ENCODE peak calls at places on chromosomes 11 and 22, in seven cellular contexts. One of them, this sample, is unnamed.
A peak's percentile ranks its signal among the peaks of the same experiment; 100 is the strongest.

GRCh38 chr22:25656724-25657123 is 85.3 kb upstream of the MYO18B start:
- DNase-seq in thoracic aorta: no peak
- DNase-seq in brain microvascular endothelial cell: no peak
- DNase-seq in iPS DF 6.9: no peak
- DNase-seq in CD8-positive, alpha-beta T cell: no peak
- DNase-seq in GM23248: no peak
- DNase-seq in cardiac muscle cell: no peak
- DNase-seq in this sample: no peak

GRCh38 chr11:78168539-78169477 is 19.6 kb downstream of the KCTD21 start:
- DNase-seq in thoracic aorta: peak; percentile 89
- DNase-seq in brain microvascular endothelial cell: peak; percentile 96
- DNase-seq in iPS DF 6.9: no peak
- DNase-seq in CD8-positive, alpha-beta T cell: no peak
- DNase-seq in GM23248: peak; percentile 85
- DNase-seq in cardiac muscle cell: peak; percentile 96
- DNase-seq in this sample: peak; percentile 4

GRCh38 chr11:102485095-102485722 is 32.6 kb upstream of the TMEM123 start:
- DNase-seq in thoracic aorta: no peak
- DNase-seq in brain microvascular endothelial cell: no peak
- DNase-seq in iPS DF 6.9: no peak
- DNase-seq in CD8-positive, alpha-beta T cell: no peak
- DNase-seq in GM23248: peak; percentile 16
- DNase-seq in cardiac muscle cell: peak; percentile 60
- DNase-seq in this sample: no peak

GRCh38 chr22:45225732-45226560 is 14.7 kb downstream of the KIAA0930 start:
- DNase-seq in thoracic aorta: no peak
- DNase-seq in brain microvascular endothelial cell: no peak
- DNase-seq in iPS DF 6.9: no peak
- DNase-seq in CD8-positive, alpha-beta T cell: no peak
- DNase-seq in GM23248: peak; percentile 72
- DNase-seq in cardiac muscle cell: peak; percentile 75
- DNase-seq in this sample: no peak

GRCh38 chr11:111335596-111335995 is 37.2 kb downstream of the POU2AF3 start:
- DNase-seq in thoracic aorta: no peak
- DNase-seq in brain microvascular endothelial cell: no peak
- DNase-seq in iPS DF 6.9: no peak
- DNase-seq in CD8-positive, alpha-beta T cell: no peak
- DNase-seq in GM23248: peak; percentile 35
- DNase-seq in cardiac muscle cell: no peak
- DNase-seq in this sample: peak; percentile 19

GRCh38 chr11:87463486-87464102 is 425.9 kb downstream of the TMEM135 start:
- DNase-seq in thoracic aorta: no peak
- DNase-seq in brain microvascular endothelial cell: peak; percentile 33
- DNase-seq in iPS DF 6.9: peak; percentile 52
- DNase-seq in CD8-positive, alpha-beta T cell: no peak
- DNase-seq in GM23248: peak; percentile 64
- DNase-seq in cardiac muscle cell: no peak
- DNase-seq in this sample: no peak

GRCh38 chr11:56521955-56522354 is 21.1 kb downstream of the OR5M11 start:
- DNase-seq in thoracic aorta: no peak
- DNase-seq in brain microvascular endothelial cell: no peak
- DNase-seq in iPS DF 6.9: peak; percentile 18
- DNase-seq in CD8-positive, alpha-beta T cell: no peak
- DNase-seq in GM23248: peak; percentile 15
- DNase-seq in cardiac muscle cell: no peak
- DNase-seq in this sample: no peak

GRCh38 chr11:63838150-63838681 is 694 bp upstream of the MARK2 start:
- DNase-seq in thoracic aorta: no peak
- DNase-seq in brain microvascular endothelial cell: no peak
- DNase-seq in iPS DF 6.9: no peak
- DNase-seq in CD8-positive, alpha-beta T cell: no peak
- DNase-seq in GM23248: no peak
- DNase-seq in cardiac muscle cell: no peak
- DNase-seq in this sample: no peak

GRCh38 chr22:42068351-42068730 is 2.3 kb downstream of the NAGA start:
- DNase-seq in thoracic aorta: no peak
- DNase-seq in brain microvascular endothelial cell: no peak
- DNase-seq in iPS DF 6.9: no peak
- DNase-seq in CD8-positive, alpha-beta T cell: no peak
- DNase-seq in GM23248: no peak
- DNase-seq in cardiac muscle cell: no peak
- DNase-seq in this sample: no peak

GRCh38 chr11:75035911-75036536 is 47.3 kb downstream of the NEU3 start:
- DNase-seq in thoracic aorta: no peak
- DNase-seq in brain microvascular endothelial cell: no peak
- DNase-seq in iPS DF 6.9: no peak
- DNase-seq in CD8-positive, alpha-beta T cell: no peak
- DNase-seq in GM23248: peak; percentile 56
- DNase-seq in cardiac muscle cell: no peak
- DNase-seq in this sample: no peak

GRCh38 chr11:73149105-73149504 is 7.0 kb upstream of the FCHSD2 start:
- DNase-seq in thoracic aorta: no peak
- DNase-seq in brain microvascular endothelial cell: no peak
- DNase-seq in iPS DF 6.9: no peak
- DNase-seq in CD8-positive, alpha-beta T cell: no peak
- DNase-seq in GM23248: no peak
- DNase-seq in cardiac muscle cell: no peak
- DNase-seq in this sample: no peak

GRCh38 chr11:118084247-118084646 is 2.5 kb downstream of the SMIM35 start:
- DNase-seq in thoracic aorta: no peak
- DNase-seq in brain microvascular endothelial cell: no peak
- DNase-seq in iPS DF 6.9: no peak
- DNase-seq in CD8-positive, alpha-beta T cell: no peak
- DNase-seq in GM23248: peak; percentile 47
- DNase-seq in cardiac muscle cell: peak; percentile 42
- DNase-seq in this sample: no peak

GRCh38 chr11:1064167-1064566 is 10.5 kb upstream of the MUC2 start:
- DNase-seq in thoracic aorta: no peak
- DNase-seq in brain microvascular endothelial cell: peak; percentile 12
- DNase-seq in iPS DF 6.9: no peak
- DNase-seq in CD8-positive, alpha-beta T cell: no peak
- DNase-seq in GM23248: no peak
- DNase-seq in cardiac muscle cell: no peak
- DNase-seq in this sample: no peak

GRCh38 chr11:124740277-124740882 is 638 bp downstream of the NRGN start:
- DNase-seq in thoracic aorta: no peak
- DNase-seq in brain microvascular endothelial cell: no peak
- DNase-seq in iPS DF 6.9: no peak
- DNase-seq in CD8-positive, alpha-beta T cell: no peak
- DNase-seq in GM23248: peak; percentile 60
- DNase-seq in cardiac muscle cell: no peak
- DNase-seq in this sample: no peak

GRCh38 chr11:2534131-2534956 is 89.5 kb downstream of the KCNQ1 start:
- DNase-seq in thoracic aorta: no peak
- DNase-seq in brain microvascular endothelial cell: no peak
- DNase-seq in iPS DF 6.9: no peak
- DNase-seq in CD8-positive, alpha-beta T cell: no peak
- DNase-seq in GM23248: peak; percentile 16
- DNase-seq in cardiac muscle cell: no peak
- DNase-seq in this sample: no peak

GRCh38 chr22:46661221-46661851 is 41.1 kb downstream of the GRAMD4 start:
- DNase-seq in thoracic aorta: no peak
- DNase-seq in brain microvascular endothelial cell: peak; percentile 66
- DNase-seq in iPS DF 6.9: no peak
- DNase-seq in CD8-positive, alpha-beta T cell: no peak
- DNase-seq in GM23248: peak; percentile 32
- DNase-seq in cardiac muscle cell: peak; percentile 71
- DNase-seq in this sample: no peak

GRCh38 chr22:25125693-25126357 is 73.8 kb upstream of the CRYBB3 start:
- DNase-seq in thoracic aorta: no peak
- DNase-seq in brain microvascular endothelial cell: no peak
- DNase-seq in iPS DF 6.9: no peak
- DNase-seq in CD8-positive, alpha-beta T cell: no peak
- DNase-seq in GM23248: no peak
- DNase-seq in cardiac muscle cell: no peak
- DNase-seq in this sample: no peak

GRCh38 chr11:117932987-117933386 is 3.8 kb upstream of the TMPRSS13 start:
- DNase-seq in thoracic aorta: no peak
- DNase-seq in brain microvascular endothelial cell: no peak
- DNase-seq in iPS DF 6.9: no peak
- DNase-seq in CD8-positive, alpha-beta T cell: no peak
- DNase-seq in GM23248: no peak
- DNase-seq in cardiac muscle cell: no peak
- DNase-seq in this sample: no peak

GRCh38 chr11:15843309-15843857 is 513.0 kb downstream of the SOX6 start:
- DNase-seq in thoracic aorta: no peak
- DNase-seq in brain microvascular endothelial cell: no peak
- DNase-seq in iPS DF 6.9: no peak
- DNase-seq in CD8-positive, alpha-beta T cell: no peak
- DNase-seq in GM23248: no peak
- DNase-seq in cardiac muscle cell: peak; percentile 71
- DNase-seq in this sample: no peak

GRCh38 chr11:20397281-20397680 is 9.8 kb downstream of the PRMT3 start:
- DNase-seq in thoracic aorta: no peak
- DNase-seq in brain microvascular endothelial cell: peak; percentile 47
- DNase-seq in iPS DF 6.9: no peak
- DNase-seq in CD8-positive, alpha-beta T cell: no peak
- DNase-seq in GM23248: peak; percentile 75
- DNase-seq in cardiac muscle cell: peak; percentile 73
- DNase-seq in this sample: no peak

GRCh38 chr11:20399498-20399897 is 12.0 kb downstream of the PRMT3 start:
- DNase-seq in thoracic aorta: no peak
- DNase-seq in brain microvascular endothelial cell: no peak
- DNase-seq in iPS DF 6.9: no peak
- DNase-seq in CD8-positive, alpha-beta T cell: no peak
- DNase-seq in GM23248: no peak
- DNase-seq in cardiac muscle cell: no peak
- DNase-seq in this sample: no peak

GRCh38 chr11:20406484-20406883 is 19.0 kb downstream of the PRMT3 start:
- DNase-seq in thoracic aorta: no peak
- DNase-seq in brain microvascular endothelial cell: no peak
- DNase-seq in iPS DF 6.9: no peak
- DNase-seq in CD8-positive, alpha-beta T cell: no peak
- DNase-seq in GM23248: no peak
- DNase-seq in cardiac muscle cell: no peak
- DNase-seq in this sample: no peak

GRCh38 chr11:20407344-20407743 is 19.8 kb downstream of the PRMT3 start:
- DNase-seq in thoracic aorta: no peak
- DNase-seq in brain microvascular endothelial cell: no peak
- DNase-seq in iPS DF 6.9: no peak
- DNase-seq in CD8-positive, alpha-beta T cell: no peak
- DNase-seq in GM23248: no peak
- DNase-seq in cardiac muscle cell: no peak
- DNase-seq in this sample: no peak

DNA sequence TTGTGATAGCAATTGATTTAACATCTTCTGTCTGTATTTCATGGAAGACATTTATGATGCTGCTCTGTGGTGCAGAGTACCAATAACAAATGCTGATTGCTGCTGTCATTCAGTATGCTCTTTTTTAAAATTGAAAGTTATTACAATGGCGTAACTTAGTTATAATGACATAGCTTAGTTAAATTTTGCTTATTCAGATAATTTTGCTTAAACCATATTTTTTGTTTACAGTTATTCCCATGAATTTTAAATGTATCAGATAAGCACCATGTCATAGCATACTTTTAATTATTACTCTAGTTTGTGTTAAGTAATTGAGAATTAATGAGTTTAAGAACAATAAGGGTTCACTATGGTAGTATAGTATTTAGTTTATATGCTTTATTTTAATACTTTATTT is 15.5 kb downstream of the PRMT3 start:
- DNase-seq in thoracic aorta: no peak
- DNase-seq in brain microvascular endothelial cell: no peak
- DNase-seq in iPS DF 6.9: no peak
- DNase-seq in CD8-positive, alpha-beta T cell: no peak
- DNase-seq in GM23248: no peak
- DNase-seq in cardiac muscle cell: no peak
- DNase-seq in this sample: no peak
- H3K27me3 ChIP-seq in thoracic aorta: no peaks in the 10 kb centered on the region
- H3K27me3 ChIP-seq in brain microvascular endothelial cell: no peaks in the 10 kb centered on the region
- H3K27me3 ChIP-seq in iPS DF 6.9: no peaks in the 10 kb centered on the region
- H3K27me3 ChIP-seq in CD8-positive, alpha-beta T cell: no peaks in the 10 kb centered on the region
- H3K27me3 ChIP-seq in GM23248: no peaks in the 10 kb centered on the region
- H3K27me3 ChIP-seq in cardiac muscle cell: no peaks in the 10 kb centered on the region
- H3K27me3 ChIP-seq in this sample: no peaks in the 10 kb centered on the region

DNA sequence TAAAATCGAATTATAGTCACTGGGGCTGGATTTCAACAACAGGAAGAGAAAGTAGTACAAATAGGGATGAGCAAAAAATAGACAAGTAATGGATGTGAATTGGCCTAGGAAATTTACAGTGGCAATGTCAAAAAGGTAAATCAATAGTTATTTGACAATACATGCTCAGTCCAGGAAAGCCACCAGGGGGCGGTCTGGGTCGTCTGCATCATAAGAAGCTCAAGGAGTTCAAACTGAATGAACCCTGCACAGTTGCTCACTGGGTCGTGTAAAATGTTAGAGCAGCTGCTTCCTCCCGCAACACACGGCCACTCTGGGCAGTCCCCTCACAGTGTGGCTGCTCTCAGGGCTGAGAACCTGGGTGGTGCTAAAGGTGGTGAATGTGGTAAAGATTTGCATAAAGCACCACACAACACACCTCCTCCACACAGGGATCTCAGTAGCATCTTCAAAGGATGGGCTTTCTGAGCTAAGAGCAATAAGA is 85.9 kb downstream of the ZNF280B start:
- DNase-seq in thoracic aorta: no peak
- DNase-seq in brain microvascular endothelial cell: peak; percentile 69
- DNase-seq in iPS DF 6.9: peak; percentile 35
- DNase-seq in CD8-positive, alpha-beta T cell: peak; percentile 55
- DNase-seq in GM23248: peak; percentile 60
- DNase-seq in cardiac muscle cell: peak; percentile 71
- DNase-seq in this sample: no peak
- H3K27me3 ChIP-seq in thoracic aorta: no peaks in the 10 kb centered on the region
- H3K27me3 ChIP-seq in brain microvascular endothelial cell: peaks cover 21% of the 10 kb centered on the region
- H3K27me3 ChIP-seq in iPS DF 6.9: peaks cover 51% of the 10 kb centered on the region
- H3K27me3 ChIP-seq in CD8-positive, alpha-beta T cell: no peaks in the 10 kb centered on the region
- H3K27me3 ChIP-seq in GM23248: peaks cover 35% of the 10 kb centered on the region
- H3K27me3 ChIP-seq in cardiac muscle cell: no peaks in the 10 kb centered on the region
- H3K27me3 ChIP-seq in this sample: no peaks in the 10 kb centered on the region

GRCh38 chr11:31826530-31827438 is 15.7 kb upstream of the PAX6 start:
- DNase-seq in thoracic aorta: no peak
- DNase-seq in brain microvascular endothelial cell: no peak
- DNase-seq in iPS DF 6.9: no peak
- DNase-seq in CD8-positive, alpha-beta T cell: no peak
- DNase-seq in GM23248: no peak
- DNase-seq in cardiac muscle cell: no peak
- DNase-seq in this sample: no peak
- H3K27me3 ChIP-seq in thoracic aorta: peaks cover 28% of the 10 kb centered on the region
- H3K27me3 ChIP-seq in brain microvascular endothelial cell: peaks cover 82% of the 10 kb centered on the region
- H3K27me3 ChIP-seq in iPS DF 6.9: peaks cover 49% of the 10 kb centered on the region
- H3K27me3 ChIP-seq in CD8-positive, alpha-beta T cell: peaks cover 31% of the 10 kb centered on the region
- H3K27me3 ChIP-seq in GM23248: peaks cover 97% of the 10 kb centered on the region
- H3K27me3 ChIP-seq in cardiac muscle cell: peaks cover 100% of the 10 kb centered on the region
- H3K27me3 ChIP-seq in this sample: peaks cover 62% of the 10 kb centered on the region

DNA sequence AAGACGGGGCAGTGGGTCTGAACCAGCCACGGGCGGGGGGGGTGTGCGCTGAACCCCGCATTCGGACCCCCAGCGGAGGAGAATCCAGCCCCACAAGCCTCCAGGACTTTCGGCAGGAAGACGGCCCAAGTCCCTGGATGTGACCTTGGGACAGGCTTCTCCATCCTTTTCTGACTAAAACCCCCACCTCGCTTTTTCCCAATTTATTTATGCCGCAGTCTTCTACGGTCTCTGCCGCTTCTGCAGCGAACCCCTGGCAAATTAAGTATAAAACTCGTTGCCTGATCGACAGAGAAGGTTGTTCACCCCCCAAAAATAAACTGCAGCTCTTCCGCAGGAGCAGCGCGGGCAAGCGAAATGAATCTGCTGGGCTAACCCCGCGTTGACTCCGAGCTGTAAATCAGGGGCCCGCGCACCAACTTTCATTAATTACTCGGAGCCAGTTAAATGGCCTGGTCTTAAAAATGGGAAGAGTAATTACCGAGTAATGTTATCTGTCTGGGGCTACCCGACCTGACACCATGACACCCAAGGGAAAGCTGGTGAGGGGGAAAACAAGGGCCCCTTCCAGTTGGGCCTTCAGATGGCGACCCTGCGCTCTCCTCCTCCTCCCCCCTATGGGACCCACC is 6.6 kb downstream of the WT1 start:
- DNase-seq in thoracic aorta: no peak
- DNase-seq in brain microvascular endothelial cell: no peak
- DNase-seq in iPS DF 6.9: no peak
- DNase-seq in CD8-positive, alpha-beta T cell: no peak
- DNase-seq in GM23248: no peak
- DNase-seq in cardiac muscle cell: no peak
- DNase-seq in this sample: no peak
- H3K27me3 ChIP-seq in thoracic aorta: peaks cover 11% of the 10 kb centered on the region
- H3K27me3 ChIP-seq in brain microvascular endothelial cell: peaks cover 87% of the 10 kb centered on the region
- H3K27me3 ChIP-seq in iPS DF 6.9: peaks cover 80% of the 10 kb centered on the region
- H3K27me3 ChIP-seq in CD8-positive, alpha-beta T cell: peaks cover 18% of the 10 kb centered on the region
- H3K27me3 ChIP-seq in GM23248: peaks cover 97% of the 10 kb centered on the region
- H3K27me3 ChIP-seq in cardiac muscle cell: peaks cover 100% of the 10 kb centered on the region
- H3K27me3 ChIP-seq in this sample: peaks cover 61% of the 10 kb centered on the region